ENCODE peak calls at places on chromosomes 7 and 10, in nine cellular contexts. V, X, O, B, M, C, F, P and D are unnamed samples.

GRCh38 chr7:98619450-98620321 is 2.6 kb downstream of the NPTX2 start:
- DNase-seq in C (no peak), X (peak), P (no peak), F (peak), B (no peak), V (no peak), M (no peak), O (peak), D (no peak)

GRCh38 chr10:91076991-91077548 is 143.4 kb upstream of the PCGF5 start:
- DNase-seq in F (no peak), P (no peak), M (no peak), O (no peak), X (no peak), C (no peak), B (no peak), V (peak), D (no peak)

GRCh38 chr7:90312745-90313144 is 8.4 kb downstream of the FAM237B start:
- DNase-seq in P (no peak), M (no peak), V (peak), F (peak), C (no peak), X (no peak), B (no peak), O (no peak), D (no peak)

GRCh38 chr10:88379575-88379974 is 203.5 kb downstream of the RNLS start:
- DNase-seq in P (no peak), X (no peak), B (no peak), C (no peak), F (no peak), O (no peak), M (no peak), V (no peak), D (no peak)

GRCh38 chr10:102243304-102243703 is 2.0 kb upstream of the PITX3 start:
- DNase-seq in P (no peak), C (no peak), M (no peak), O (no peak), V (no peak), B (no peak), X (no peak), F (peak), D (no peak)

GRCh38 chr7:132901241-132901640 is 180.6 kb downstream of the CHCHD3 start:
- DNase-seq in O (no peak), X (no peak), V (no peak), F (no peak), P (no peak), C (no peak), B (no peak), M (no peak), D (no peak)

GRCh38 chr7:21902240-21902639 is 43.5 kb downstream of the CDCA7L start:
- DNase-seq in X (no peak), C (no peak), B (no peak), V (peak), F (no peak), M (no peak), O (no peak), P (no peak), D (no peak)

GRCh38 chr7:4129481-4130122 is 552.5 kb upstream of the FOXK1 start:
- DNase-seq in V (peak), B (no peak), C (no peak), M (no peak), X (no peak), O (peak), F (no peak), P (no peak), D (no peak)

GRCh38 chr10:58545427-58545826 is 32.8 kb downstream of the BICC1 start:
- DNase-seq in F (no peak), C (no peak), P (no peak), V (no peak), M (no peak), B (no peak), X (no peak), O (no peak), D (no peak)

GRCh38 chr10:132684164-132684891 is 101.6 kb downstream of the NKX6-2 start:
- DNase-seq in F (no peak), V (no peak), M (no peak), P (no peak), C (no peak), X (peak), O (peak), B (no peak), D (no peak)

GRCh38 chr10:32298066-32298812 is 48.7 kb downstream of the EPC1 start:
- DNase-seq in V (peak), O (no peak), F (peak), C (no peak), B (peak), X (no peak), M (no peak), P (no peak), D (no peak)

GRCh38 chr7:43535031-43535451 is 47.9 kb upstream of the STK17A start:
- DNase-seq in M (no peak), F (no peak), P (no peak), O (no peak), C (no peak), X (no peak), V (no peak), B (no peak), D (no peak)

GRCh38 chr7:19489162-19489820 is 219.5 kb downstream of the POLR1F start:
- DNase-seq in F (no peak), O (no peak), B (no peak), C (no peak), V (no peak), M (no peak), P (no peak), X (no peak), D (no peak)

GRCh38 chr7:66167773-66168367 is 37.3 kb upstream of the TPST1 start:
- DNase-seq in F (peak), V (peak), X (no peak), O (no peak), C (no peak), M (no peak), B (no peak), P (no peak), D (no peak)

GRCh38 chr7:70620333-70621055 is 511.4 kb upstream of the GALNT17 start:
- DNase-seq in F (no peak), B (no peak), O (no peak), M (no peak), V (no peak), X (no peak), C (no peak), P (no peak), D (no peak)

GRCh38 chr7:140242057-140243031 is 65.6 kb upstream of the KDM7A start:
- DNase-seq in V (peak), M (peak), F (peak), X (peak), B (no peak), C (no peak), O (peak), P (no peak), D (no peak)

GRCh38 chr10:69472544-69472943 is 21.3 kb downstream of the TSPAN15 start:
- DNase-seq in O (no peak), C (no peak), X (no peak), V (no peak), B (no peak), M (no peak), F (no peak), P (no peak), D (no peak)

GRCh38 chr10:30784896-30785605 is 155.5 kb upstream of the LYZL2 start:
- DNase-seq in X (peak), P (no peak), M (peak), F (no peak), C (peak), B (no peak), V (peak), O (peak), D (no peak)

GRCh38 chr7:12322287-12322902 is 81.3 kb downstream of the VWDE start:
- DNase-seq in P (no peak), V (peak), O (no peak), X (no peak), B (no peak), F (peak), M (no peak), C (peak), D (no peak)

GRCh38 chr10:78543026-78543748 is 509.5 kb downstream of the RPS24 start:
- DNase-seq in F (no peak), C (no peak), V (no peak), X (no peak), B (no peak), M (no peak), P (no peak), O (no peak), D (no peak)

GRCh38 chr10:5583525-5584175 is 58.9 kb downstream of the CALML3 start:
- DNase-seq in V (no peak), X (peak), F (no peak), C (peak), M (peak), O (peak), P (no peak), B (no peak), D (no peak)

GRCh38 chr7:119974972-119975371 is 298.0 kb upstream of the KCND2 start:
- DNase-seq in P (no peak), O (no peak), B (no peak), M (no peak), V (no peak), F (no peak), C (no peak), X (no peak), D (no peak)

GRCh38 chr7:131546126-131546525 is 10.3 kb downstream of the PODXL start:
- DNase-seq in P (no peak), B (no peak), F (peak), O (peak), X (no peak), V (peak), C (peak), M (no peak), D (no peak)

GRCh38 chr10:69048103-69048502 is 39.8 kb upstream of the SRGN start:
- DNase-seq in V (no peak), M (no peak), X (peak), P (no peak), O (no peak), B (no peak), C (no peak), F (no peak), D (no peak)

GRCh38 chr7:157482011-157482410 is 145.2 kb downstream of the DNAJB6 start:
- DNase-seq in C (no peak), F (no peak), P (no peak), M (no peak), V (no peak), X (no peak), B (no peak), O (no peak), D (no peak)

GRCh38 chr10:24208661-24209420 is at the start of gene KIAA1217:
- DNase-seq in M (no peak), C (peak), O (peak), B (no peak), X (peak), P (no peak), F (peak), V (peak), D (no peak)

DNA sequence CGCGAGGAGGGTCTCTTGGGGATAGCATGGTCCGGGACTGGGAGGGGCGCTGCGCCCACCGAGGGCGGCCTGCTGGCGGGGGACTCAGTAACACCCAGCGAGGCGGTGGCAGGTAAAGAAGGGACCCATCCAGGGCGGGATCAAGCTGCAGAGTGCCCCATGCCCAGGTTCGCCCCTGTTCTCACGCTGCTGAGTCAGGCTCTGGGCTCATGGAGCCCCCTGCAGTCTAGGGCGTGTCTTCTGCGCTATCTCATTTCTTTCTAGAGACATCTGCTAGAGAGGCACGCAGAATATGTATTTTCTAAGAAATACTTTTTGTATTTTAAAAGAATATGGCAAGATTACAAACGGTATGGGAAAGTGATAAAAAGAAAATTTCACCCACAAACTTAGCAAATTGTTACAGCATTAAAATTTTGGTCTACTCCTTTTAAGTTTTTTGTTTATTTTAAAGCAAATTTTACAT is 933 bp downstream of the EPDR1 start:
- DNase-seq in O (peak), C (peak), M (no peak), B (no peak), F (peak), V (no peak), X (peak), P (no peak), D (no peak)
- TF ChIP-seq POLR2A in O (no peak), C (no peak), M (no peak), B (peak), F (peak), V (no peak), X (no peak), P (no peak), D (no peak)

GRCh38 chr10:74826142-74827044 is at the start of gene KAT6B:
- DNase-seq in C (peak), B (peak), X (peak), F (peak), M (peak), O (peak), P (peak), V (peak), D (peak)
- TF ChIP-seq POLR2A in C (peak), B (peak), X (peak), F (peak), M (peak), O (peak), P (peak), V (peak), D (no peak)

DNA sequence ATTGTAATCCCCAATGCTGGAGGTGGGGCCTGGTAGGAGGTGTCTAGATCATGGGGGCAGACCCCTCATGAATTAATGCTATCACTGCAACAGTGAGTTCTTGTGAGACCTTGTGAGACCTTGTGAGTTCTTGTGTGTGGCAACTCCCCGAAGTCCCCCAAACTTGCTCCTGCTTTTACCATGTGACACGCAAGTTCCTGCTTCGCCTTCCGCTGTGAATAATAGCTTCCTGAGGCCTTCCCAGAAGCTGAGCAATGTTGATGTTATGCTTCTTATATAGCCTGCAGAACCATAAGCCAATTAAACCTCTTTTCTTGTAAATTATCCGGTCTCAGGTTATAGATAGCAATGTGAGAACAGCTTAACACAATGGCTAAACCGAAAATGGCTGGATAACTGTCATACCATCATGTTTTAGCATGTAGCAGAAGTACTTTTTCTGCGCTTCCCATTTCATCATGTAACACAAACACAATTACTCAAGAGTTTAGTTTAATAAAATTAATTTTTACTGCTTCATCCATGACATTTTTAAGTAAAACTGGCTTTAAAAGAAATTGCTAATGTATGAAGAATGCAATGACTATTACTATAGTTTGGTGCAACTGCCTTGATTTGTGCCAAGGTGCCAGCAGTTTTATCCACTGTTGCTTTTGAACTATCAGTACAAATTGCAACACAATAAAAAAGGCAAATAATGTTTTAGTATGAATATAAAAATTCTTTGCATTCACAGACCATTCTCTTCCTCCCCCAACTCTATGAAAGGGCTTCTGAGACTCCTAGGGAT is 87.7 kb upstream of the TMEM168 start:
- DNase-seq in M (no peak), B (no peak), P (no peak), F (no peak), X (no peak), C (no peak), V (peak), O (no peak), D (no peak)
- TF ChIP-seq POLR2A in M (no peak), B (no peak), P (no peak), F (no peak), X (no peak), C (no peak), V (no peak), O (no peak), D (no peak)

DNA sequence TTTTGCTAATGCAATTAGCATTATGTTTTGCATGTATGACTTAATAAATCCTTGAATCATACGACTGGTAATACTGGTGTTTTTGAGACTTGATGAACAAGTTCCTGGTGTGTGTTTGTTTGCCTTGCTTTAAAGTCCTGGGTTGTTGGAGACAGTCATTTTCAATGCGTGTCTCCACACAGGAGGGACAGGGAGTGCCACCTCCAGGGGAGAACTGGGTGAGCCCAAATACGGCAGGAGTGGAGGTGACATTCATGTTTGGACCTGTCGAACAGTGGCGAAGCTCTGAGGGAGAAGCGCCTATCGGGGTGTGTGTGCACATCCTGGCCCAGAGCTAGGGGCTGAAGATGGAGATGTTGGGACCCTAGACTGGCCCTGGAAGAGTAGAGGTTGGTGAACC is 43.8 kb downstream of the DAGLB start:
- DNase-seq in O (no peak), X (no peak), P (no peak), V (no peak), M (no peak), B (no peak), F (no peak), C (no peak), D (no peak)
- TF ChIP-seq POLR2A in O (no peak), X (no peak), P (no peak), V (no peak), M (no peak), B (no peak), F (no peak), C (no peak), D (no peak)

DNA sequence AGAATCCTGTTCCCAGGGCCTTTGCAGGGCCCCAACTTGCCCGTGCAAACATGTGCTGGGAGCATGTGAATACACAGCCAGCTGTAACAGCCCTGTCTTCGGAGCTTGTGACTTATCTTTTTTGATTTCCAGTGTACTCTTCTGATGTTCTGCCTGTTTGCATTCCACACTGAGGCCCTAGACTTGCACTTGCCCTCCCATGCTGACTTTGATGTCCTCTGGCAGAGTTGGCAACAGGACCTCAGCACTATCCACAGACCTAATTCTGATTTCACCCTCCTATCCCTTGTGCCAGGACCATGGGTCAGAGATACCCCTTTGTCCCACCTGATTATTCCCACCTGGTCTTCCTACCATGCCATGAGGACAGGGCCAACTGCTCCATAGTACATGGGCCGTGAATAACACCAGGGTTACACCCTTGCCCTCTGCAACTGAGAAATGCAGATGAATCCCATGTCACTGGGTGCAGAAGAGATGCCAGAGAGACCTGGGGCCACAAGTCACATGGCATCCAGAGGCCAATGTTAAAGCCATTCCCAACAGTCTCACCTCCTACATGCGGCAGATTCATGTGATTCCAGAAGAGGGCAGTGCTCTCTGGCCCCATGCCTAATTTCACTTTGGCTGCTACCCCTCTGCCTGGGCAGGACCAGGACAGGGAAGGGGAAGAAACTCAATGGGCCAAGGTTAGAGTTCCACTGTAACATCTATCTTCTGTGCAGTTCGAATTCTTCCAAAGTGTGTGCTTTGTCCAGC is 43.0 kb downstream of the SCRN1 start:
- DNase-seq in P (no peak), C (peak), V (peak), X (peak), F (peak), M (no peak), O (peak), B (peak), D (no peak)
- TF ChIP-seq POLR2A in P (no peak), C (no peak), V (no peak), X (no peak), F (no peak), M (no peak), O (no peak), B (no peak), D (no peak)

GRCh38 chr7:128398841-128399135 is 11.0 kb downstream of the IMPDH1 start:
- DNase-seq in O (no peak), C (no peak), B (no peak), F (no peak), V (no peak), M (no peak), X (no peak), P (no peak), D (no peak)

GRCh38 chr7:128399991-128400390 is 9.8 kb downstream of the IMPDH1 start:
- DNase-seq in B (no peak), C (no peak), F (no peak), V (no peak), O (no peak), M (no peak), P (no peak), X (no peak), D (no peak)

GRCh38 chr7:128396357-128396756 is 13.4 kb downstream of the IMPDH1 start:
- DNase-seq in C (no peak), M (no peak), B (no peak), X (no peak), O (no peak), V (no peak), P (no peak), F (no peak), D (no peak)

GRCh38 chr7:128400566-128400965 is 9.2 kb downstream of the IMPDH1 start:
- DNase-seq in M (no peak), B (no peak), V (no peak), O (no peak), X (no peak), F (no peak), C (no peak), P (no peak), D (no peak)

DNA sequence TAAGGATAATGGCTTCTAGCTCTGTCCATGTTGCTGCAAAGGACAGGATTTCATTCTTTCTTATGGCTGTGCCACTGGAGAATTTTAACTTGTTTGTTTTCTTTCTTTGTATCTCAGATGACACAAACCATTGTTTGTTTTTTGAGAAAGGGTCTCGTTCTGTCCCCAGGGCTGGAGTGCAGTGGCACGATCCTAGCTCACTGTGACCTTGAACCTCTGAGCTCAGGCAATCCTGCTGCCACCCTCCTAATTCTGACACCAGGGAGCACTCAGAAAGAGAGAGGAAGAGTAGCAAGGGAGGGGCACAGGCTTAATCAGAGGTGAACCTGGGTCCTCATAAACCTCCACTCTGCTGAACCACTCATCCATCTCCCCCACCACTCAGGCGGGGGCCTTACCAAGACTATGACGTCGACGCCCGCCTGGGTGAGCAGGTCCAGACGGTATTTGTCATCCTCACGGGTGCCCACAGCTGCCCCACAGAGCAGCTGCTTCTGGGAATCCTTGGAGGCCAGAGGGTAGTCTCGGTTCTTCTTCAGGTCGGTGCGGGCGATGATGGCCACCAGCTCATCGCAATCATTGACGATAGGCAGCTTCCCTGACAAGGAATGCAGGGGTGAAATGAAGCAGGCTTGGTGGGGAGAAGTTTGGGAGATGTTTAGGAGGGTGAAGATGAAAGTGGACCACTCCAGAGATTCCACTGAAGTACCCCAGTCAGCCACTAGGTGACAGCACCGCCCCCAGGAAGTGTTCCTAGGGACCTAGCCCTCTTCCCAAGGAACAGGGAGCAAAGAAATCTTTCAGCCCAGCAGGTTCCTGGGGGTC is 11.6 kb downstream of the IMPDH1 start:
- DNase-seq in C (peak), X (peak), V (peak), F (no peak), B (peak), M (peak), P (no peak), O (peak), D (no peak)
- TF ChIP-seq POLR2A in C (no peak), X (no peak), V (no peak), F (no peak), B (no peak), M (no peak), P (no peak), O (no peak), D (no peak)

GRCh38 chr10:71748671-71749191 is 24.6 kb downstream of the VSIR start:
- DNase-seq in M (peak), O (no peak), X (peak), P (peak), V (peak), F (no peak), C (peak), B (no peak), D (no peak)
- TF ChIP-seq POLR2A in M (no peak), O (no peak), X (peak), P (peak), V (no peak), F (no peak), C (no peak), B (no peak), D (no peak)